ENCODE peak calls at places on chromosomes 13 and 19, in four cellular contexts. R, T, Z and A are unnamed samples.

GRCh38 chr13:28267495-28267894 is 129.2 kb downstream of the PAN3 start:
- DNase-seq in R (no peak), T (no peak), Z (no peak), A (no peak)

GRCh38 chr19:35031072-35031881 is 1.0 kb downstream of the SCN1B start:
- DNase-seq in R (no peak), T (no peak), Z (no peak), A (no peak)

GRCh38 chr19:36771275-36772231 is 1.1 kb downstream of the ZNF850 start:
- DNase-seq in R (peak; percentile 81), T (peak; percentile 63), Z (peak; percentile 53), A (peak; percentile 42)

GRCh38 chr13:26695360-26695705 is 65.3 kb downstream of the GPR12 start:
- DNase-seq in R (no peak), T (no peak), Z (peak; percentile 26), A (no peak)

GRCh38 chr13:48621056-48621455 is 32.7 kb upstream of the CYSLTR2 start:
- DNase-seq in R (no peak), T (no peak), Z (no peak), A (no peak)

GRCh38 chr13:61276401-61276800 is 139.2 kb downstream of the PCDH20 start:
- DNase-seq in R (no peak), T (no peak), Z (no peak), A (no peak)

GRCh38 chr19:4660181-4660791 is 9.9 kb downstream of the MYDGF start:
- DNase-seq in R (no peak), T (peak; percentile 32), Z (no peak), A (no peak)

GRCh38 chr13:58949646-58950045 is 1214.1 kb downstream of the DIAPH3 start:
- DNase-seq in R (no peak), T (no peak), Z (no peak), A (no peak)

GRCh38 chr13:28318418-28318995 is 176.4 kb downstream of the FLT1 start:
- DNase-seq in R (no peak), T (no peak), Z (no peak), A (no peak)

GRCh38 chr13:88948501-88948900 is 1277.3 kb downstream of the SLITRK5 start:
- DNase-seq in R (no peak), T (no peak), Z (no peak), A (no peak)

GRCh38 chr19:57803265-57803593 is 11.5 kb downstream of the ZNF552 start:
- DNase-seq in R (no peak), T (no peak), Z (no peak), A (no peak)

GRCh38 chr19:18710986-18711751 is 27.7 kb downstream of the CRTC1 start:
- DNase-seq in R (peak; percentile 79), T (no peak), Z (no peak), A (no peak)

GRCh38 chr19:38736036-38736412 is 8.2 kb downstream of the CAPN12 start:
- DNase-seq in R (no peak), T (peak; percentile 53), Z (peak; percentile 63), A (no peak)

GRCh38 chr13:58452123-58452623 is 820.6 kb downstream of the PCDH17 start:
- DNase-seq in R (no peak), T (no peak), Z (no peak), A (no peak)

GRCh38 chr19:19506592-19506991 is 8.8 kb downstream of the TSSK6 start:
- DNase-seq in R (no peak), T (no peak), Z (no peak), A (no peak)

GRCh38 chr13:52787212-52787611 is 47.6 kb upstream of the CNMD start:
- DNase-seq in R (no peak), T (no peak), Z (no peak), A (no peak)

GRCh38 chr13:51518847-51519246 is 65.4 kb upstream of the WDFY2 start:
- DNase-seq in R (no peak), T (peak; percentile 10), Z (no peak), A (no peak)

GRCh38 chr19:35908977-35909683 is 1.0 kb upstream of the TYROBP start:
- DNase-seq in R (peak; percentile 87), T (no peak), Z (peak; percentile 77), A (no peak)

GRCh38 chr19:45599286-45599685 is 2.7 kb downstream of the GPR4 start:
- DNase-seq in R (no peak), T (no peak), Z (no peak), A (no peak)
- H3K4me3 ChIP-seq in R (peak overlapping the region; percentile 4), T (no peak overlapping the region), Z (no peak overlapping the region), A (no peak overlapping the region)

GRCh38 chr13:31134055-31134711 is 27.5 kb downstream of the HSPH1 start:
- DNase-seq in R (no peak), T (peak; percentile 59), Z (no peak), A (no peak)

DNA sequence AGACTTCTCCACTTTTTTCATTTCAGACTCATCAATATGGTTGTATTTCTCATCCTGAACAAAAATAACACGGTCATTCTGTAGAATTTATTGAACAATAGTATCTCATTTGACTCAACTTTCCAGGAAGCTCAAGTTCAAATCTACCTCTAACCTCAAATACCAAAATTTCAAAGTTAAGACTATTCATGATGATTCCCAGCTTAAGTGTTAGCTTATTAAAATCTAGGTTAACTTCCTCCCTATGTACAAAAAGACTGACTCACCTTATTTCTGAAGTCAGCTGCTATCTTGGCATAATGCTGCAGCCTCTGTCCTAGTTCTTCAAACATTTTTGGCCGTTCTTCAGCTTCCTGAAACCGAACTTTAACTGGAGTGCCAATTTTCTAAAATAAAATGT is 23.2 kb downstream of the HSPH1 start:
- DNase-seq in R (no peak), T (no peak), Z (no peak), A (no peak)
- H3K4me3 ChIP-seq in R (no peak overlapping the region), T (no peak overlapping the region), Z (no peak overlapping the region), A (no peak overlapping the region)

DNA sequence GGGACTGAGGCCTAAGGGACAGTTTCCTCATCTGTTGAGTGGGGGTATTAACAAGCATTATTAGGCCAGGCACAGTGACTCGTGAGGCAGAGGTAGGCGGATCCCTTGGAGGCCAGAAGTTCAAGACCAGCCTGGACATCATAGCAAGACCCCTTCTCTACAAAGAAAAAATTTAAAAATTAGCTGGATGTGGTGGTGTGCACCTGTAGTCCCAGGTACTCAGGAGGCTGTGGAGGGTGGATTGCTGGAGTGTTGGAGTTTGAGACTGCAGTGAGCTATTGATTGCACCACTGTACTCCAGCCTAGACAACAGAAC is 11.3 kb upstream of the FOSB start:
- DNase-seq in R (no peak), T (no peak), Z (no peak), A (no peak)
- H3K4me3 ChIP-seq in R (peak overlapping the region; percentile 49), T (no peak overlapping the region), Z (no peak overlapping the region), A (no peak overlapping the region)

GRCh38 chr13:114116734-114117133 is 15.7 kb downstream of the RASA3 start:
- DNase-seq in R (peak; percentile 25), T (no peak), Z (no peak), A (no peak)

GRCh38 chr13:114120486-114121430 is 11.7 kb downstream of the RASA3 start:
- DNase-seq in R (no peak), T (no peak), Z (no peak), A (no peak)

GRCh38 chr13:114118086-114118762 is 14.2 kb downstream of the RASA3 start:
- DNase-seq in R (no peak), T (no peak), Z (no peak), A (no peak)

GRCh38 chr13:114119196-114119595 is 13.2 kb downstream of the RASA3 start:
- DNase-seq in R (no peak), T (no peak), Z (no peak), A (no peak)

DNA sequence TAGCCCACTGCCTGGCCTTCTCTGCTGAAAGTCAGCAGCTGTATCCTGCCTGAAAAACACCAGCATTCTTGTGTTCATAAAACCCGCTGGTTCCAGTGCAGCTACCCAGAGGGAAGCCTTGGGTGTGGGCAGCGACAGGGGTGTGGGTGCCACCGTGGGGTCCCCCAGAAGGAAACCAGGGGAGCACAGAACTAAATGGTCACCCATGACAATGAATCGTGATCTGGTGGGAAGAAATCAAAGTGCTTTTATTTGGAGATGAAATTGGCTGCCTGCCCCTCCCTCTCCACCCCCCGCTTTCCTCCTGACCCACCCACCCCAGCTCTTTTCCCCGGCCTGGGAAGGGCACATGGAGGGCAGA is 13.7 kb downstream of the RASA3 start:
- DNase-seq in R (no peak), T (no peak), Z (no peak), A (no peak)
- H3K4me3 ChIP-seq in R (peak overlapping the region; percentile 56), T (peak overlapping the region; percentile 65), Z (no peak overlapping the region), A (peak overlapping the region; percentile 42)

GRCh38 chr19:5718032-5718578 is 1.8 kb downstream of the LONP1 start:
- DNase-seq in R (no peak), T (no peak), Z (no peak), A (no peak)
- H3K4me3 ChIP-seq in R (peak overlapping the region; percentile 99), T (no peak overlapping the region), Z (no peak overlapping the region), A (peak overlapping the region; percentile 97)

GRCh38 chr13:110303644-110304043 is 3.3 kb downstream of the COL4A1 start:
- DNase-seq in R (no peak), T (no peak), Z (no peak), A (no peak)

GRCh38 chr13:110304256-110304655 is 2.7 kb downstream of the COL4A1 start:
- DNase-seq in R (peak; percentile 77), T (no peak), Z (no peak), A (no peak)

GRCh38 chr13:110305949-110306339 is 1.0 kb downstream of the COL4A1 start:
- DNase-seq in R (no peak), T (no peak), Z (no peak), A (no peak)

GRCh38 chr13:110305544-110305943 is 1.4 kb downstream of the COL4A1 start:
- DNase-seq in R (no peak), T (no peak), Z (no peak), A (no peak)

DNA sequence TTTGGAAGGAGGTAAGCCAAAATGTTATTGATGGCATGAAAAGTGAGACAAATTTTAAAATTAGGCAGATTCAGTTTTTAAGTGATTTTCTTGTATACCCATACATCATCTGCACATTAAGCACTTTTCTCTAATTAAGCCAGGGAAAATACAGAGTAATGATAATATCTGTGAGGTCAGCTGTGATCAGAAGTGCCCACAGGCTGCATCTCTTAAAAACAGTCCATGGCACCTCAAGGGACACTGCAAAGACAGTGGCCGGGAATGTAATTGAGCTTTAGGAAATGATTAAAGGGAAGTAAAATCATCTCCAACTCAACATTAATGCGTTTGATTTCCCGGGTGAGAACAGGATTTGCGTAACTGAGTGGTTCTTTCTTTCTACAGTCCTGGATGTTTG is 2.0 kb downstream of the COL4A1 start:
- DNase-seq in R (no peak), T (no peak), Z (no peak), A (no peak)
- H3K4me3 ChIP-seq in R (peak overlapping the region; percentile 84), T (no peak overlapping the region), Z (peak overlapping the region; percentile 37), A (peak overlapping the region; percentile 78)

GRCh38 chr19:28980236-28980868 is 232.6 kb downstream of the UQCRFS1 start:
- DNase-seq in R (peak; percentile 33), T (no peak), Z (no peak), A (no peak)
- H3K4me3 ChIP-seq in R (no peak overlapping the region), T (no peak overlapping the region), Z (no peak overlapping the region), A (no peak overlapping the region)

GRCh38 chr19:28393574-28394336 is 819.2 kb downstream of the UQCRFS1 start:
- DNase-seq in R (no peak), T (peak; percentile 28), Z (no peak), A (no peak)
- H3K4me3 ChIP-seq in R (no peak overlapping the region), T (no peak overlapping the region), Z (no peak overlapping the region), A (no peak overlapping the region)